ENCODE peak calls at places on chromosomes 16 and 17, in nine cellular contexts. C is GM12892; T is kidney tubule cell; K is activated T-cell treated with anti-CD3 and anti-CD28 coated beads for 1 hour; U is epithelial cell of prostate; X is iris pigment epithelial cell; N is AG09319; E is stimulated activated naive B cell treated with anti-CD40 and anti-IgM and Interleukin-4, amounts not matched to agents 10 μg/mL and 1 μg/mL and 100 μg/mL, for 72 hours; W is HTR-8/SVneo. L is an unnamed sample.

GRCh38 chr17:48873212-48873611 is 19.4 kb upstream of the ATP5MC1 start:
- DNase-seq in C (no peak), T (no peak), K (no peak), U (no peak), X (no peak), N (no peak), E (no peak), W (no peak), L (no peak)

GRCh38 chr17:41863074-41863843 is 2.0 kb downstream of the KLHL11 start:
- DNase-seq in C (no peak), T (no peak), K (no peak), U (no peak), X (no peak), N (no peak), E (no peak), W (no peak), L (no peak)

GRCh38 chr17:35700157-35700556 is 31.3 kb upstream of the RASL10B start:
- DNase-seq in C (no peak), T (no peak), K (no peak), U (no peak), X (no peak), N (no peak), E (no peak), W (no peak), L (no peak)

GRCh38 chr16:47460755-47461597 is at the start of the genes ITFG1 and PHKB:
- DNase-seq in C (peak), T (peak), K (peak), U (peak), X (peak), N (peak), E (peak), W (peak), L (peak)

GRCh38 chr16:29837833-29838232 is 17.6 kb downstream of the MVP start:
- DNase-seq in C (no peak), T (no peak), K (no peak), U (no peak), X (no peak), N (no peak), E (no peak), W (no peak), L (no peak)

GRCh38 chr17:7929158-7930029 is at the start of gene KCNAB3:
- DNase-seq in C (no peak), T (no peak), K (no peak), U (no peak), X (peak), N (peak), E (no peak), W (peak), L (no peak)

GRCh38 chr17:75084039-75084660 is 3.6 kb upstream of the SLC16A5 start:
- DNase-seq in C (no peak), T (peak), K (no peak), U (no peak), X (no peak), N (no peak), E (no peak), W (no peak), L (no peak)

GRCh38 chr17:49522329-49522890 is 27.3 kb downstream of the NGFR start:
- DNase-seq in C (no peak), T (no peak), K (no peak), U (no peak), X (no peak), N (no peak), E (no peak), W (no peak), L (no peak)

GRCh38 chr16:29901607-29901945 is 1.3 kb downstream of the ASPHD1 start:
- DNase-seq in C (no peak), T (no peak), K (no peak), U (no peak), X (no peak), N (no peak), E (no peak), W (no peak), L (no peak)

GRCh38 chr16:89410794-89411309 is 79.5 kb downstream of the ANKRD11 start:
- DNase-seq in C (no peak), T (peak), K (no peak), U (peak), X (peak), N (peak), E (no peak), W (no peak), L (peak)

L was measured in H4.